ENCODE peak calls at places on chromosomes 6 and 20, in five cellular contexts. U is uterus, Z is K562, D is HCT116, H is body of pancreas. W is an unnamed sample.

GRCh38 chr6:106281661-106282060 is 43.9 kb downstream of the ATG5 start:
- DNase-seq in H (no peak), U (no peak), Z (no peak), D (no peak), W (no peak)

GRCh38 chr20:17437251-17437650 is 93.9 kb downstream of the BFSP1 start:
- DNase-seq in H (no peak), Z (no peak), D (no peak), U (no peak), W (no peak)

GRCh38 chr6:143270026-143270425 is 180.5 kb downstream of the ADAT2 start:
- DNase-seq in D (no peak), U (no peak), Z (no peak), H (no peak), W (no peak)

GRCh38 chr20:44714701-44715494 is at the start of gene CCN5:
- DNase-seq in H (peak; percentile 87), Z (peak; percentile 44), U (peak; percentile 74), D (peak; percentile 32), W (peak; percentile 79)

GRCh38 chr20:56710577-56711465 is 81.7 kb downstream of the TFAP2C start:
- DNase-seq in D (peak; percentile 6), H (no peak), Z (no peak), U (no peak), W (peak; percentile 31)

GRCh38 chr20:13844296-13844695 is 59.5 kb downstream of the NDUFAF5 start:
- DNase-seq in D (no peak), U (no peak), H (no peak), Z (no peak), W (no peak)

GRCh38 chr6:136592930-136593673 is 42.9 kb upstream of the MAP7 start:
- DNase-seq in Z (no peak), D (no peak), U (no peak), H (no peak), W (no peak)

GRCh38 chr6:118719351-118720124 is 68.1 kb upstream of the CEP85L start:
- DNase-seq in U (no peak), D (no peak), Z (no peak), H (no peak), W (no peak)

GRCh38 chr6:144311361-144311760 is 26.2 kb downstream of the UTRN start:
- DNase-seq in Z (no peak), U (no peak), D (no peak), H (no peak), W (no peak)

GRCh38 chr6:56437171-56437900 is 190.0 kb upstream of the COL21A1 start:
- DNase-seq in U (no peak), H (no peak), D (no peak), Z (no peak), W (no peak)

GRCh38 chr6:44499609-44500008 is 112.1 kb downstream of the CDC5L start:
- DNase-seq in D (no peak), Z (no peak), U (no peak), H (no peak), W (no peak)

GRCh38 chr20:11411765-11412164 is 505.9 kb upstream of the BTBD3 start:
- DNase-seq in U (no peak), Z (no peak), H (no peak), D (no peak), W (no peak)

GRCh38 chr6:150934380-150934779 is 68.9 kb downstream of the MTHFD1L start:
- DNase-seq in U (no peak), H (no peak), Z (no peak), D (no peak), W (no peak)

GRCh38 chr20:9441948-9442347 is 72.4 kb upstream of the LAMP5 start:
- DNase-seq in D (no peak), H (no peak), U (no peak), Z (no peak), W (no peak)

GRCh38 chr20:23856736-23857135 is 22.8 kb downstream of the CST5 start:
- DNase-seq in H (no peak), U (no peak), Z (no peak), D (no peak), W (no peak)

DNA sequence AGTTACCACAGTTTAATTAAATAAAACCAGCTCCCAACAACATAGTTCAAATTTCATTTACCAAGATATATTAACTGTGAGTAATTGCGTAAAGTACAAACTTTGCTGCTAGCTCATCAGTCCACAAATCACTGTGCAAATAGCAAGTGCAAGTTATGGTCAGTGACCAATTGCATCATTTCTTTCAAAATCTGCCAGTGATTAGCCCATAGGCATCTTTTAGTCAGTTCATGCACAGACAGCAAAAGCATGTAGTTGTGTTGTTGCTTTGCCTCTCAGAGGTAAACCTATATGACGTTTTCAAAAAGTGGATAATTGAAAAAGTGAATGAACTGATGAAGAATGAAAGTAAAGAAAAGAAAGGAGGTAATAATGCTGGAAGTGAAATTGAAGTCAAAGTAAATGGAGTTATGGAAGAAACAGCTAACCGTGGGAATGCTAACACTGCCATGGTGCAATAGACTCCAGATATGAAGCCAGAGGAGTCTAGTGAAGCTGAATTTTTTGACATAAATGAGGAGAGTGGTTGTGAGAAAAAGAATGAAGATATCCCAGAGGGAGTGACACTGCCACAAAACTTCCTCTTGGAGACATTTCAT is 36.5 kb downstream of the ENPP1 start:
- DNase-seq in H (peak; percentile 17), Z (no peak), U (no peak), D (no peak), W (no peak)
- TF ChIP-seq POLR2A in H (no peak), Z (no peak), U (no peak), D (no peak), W (no peak)

GRCh38 chr20:20603339-20603990 is 109.0 kb downstream of the RALGAPA2 start:
- DNase-seq in U (no peak), H (no peak), D (no peak), Z (no peak), W (no peak)
- TF ChIP-seq POLR2A in U (no peak), H (no peak), D (no peak), Z (no peak), W (no peak)

GRCh38 chr6:13487122-13488014 is at the start of gene GFOD1:
- DNase-seq in H (peak; percentile 80), Z (peak; percentile 98), D (peak; percentile 42), U (peak; percentile 78), W (peak; percentile 96)
- TF ChIP-seq POLR2A in H (peak; percentile 69), Z (peak; percentile 75), D (peak; percentile 33), U (peak; percentile 76), W (peak; percentile 94)

DNA sequence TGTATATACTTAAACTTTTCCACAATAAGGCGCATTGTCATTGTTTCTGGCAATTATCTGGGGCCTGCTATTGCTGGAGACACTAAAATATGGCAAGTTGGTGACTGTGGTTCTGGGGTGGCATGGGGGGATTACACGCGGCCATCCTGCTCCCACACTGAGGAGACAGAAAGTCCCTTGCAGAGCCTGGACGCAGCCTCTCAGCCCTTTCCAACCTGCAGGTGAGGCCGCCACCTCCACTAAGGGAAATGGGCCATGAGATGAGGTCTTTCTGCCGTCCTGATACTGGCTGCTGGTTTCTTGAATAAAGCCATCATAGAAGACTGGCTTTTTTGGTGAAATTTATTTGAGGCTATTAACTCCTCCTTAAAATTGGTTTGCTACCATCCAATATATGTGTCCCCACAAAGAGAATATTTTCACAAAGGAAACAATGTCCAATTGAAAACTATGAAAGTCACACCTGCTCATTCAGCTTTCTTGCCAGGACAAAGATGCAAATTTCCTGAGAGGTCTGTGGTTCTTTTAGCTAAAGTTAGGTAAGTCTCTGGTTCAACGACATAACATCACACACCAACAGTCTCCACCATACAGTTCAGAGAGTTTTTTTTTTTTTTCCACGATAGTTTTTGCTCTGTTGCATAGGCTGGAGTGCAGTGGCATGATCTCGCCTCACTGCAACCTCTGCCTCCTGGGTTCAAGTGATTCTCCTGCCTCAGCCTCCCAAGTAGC is 13.0 kb downstream of the TXNDC5 start:
- DNase-seq in Z (no peak), H (no peak), U (no peak), D (no peak), W (no peak)
- TF ChIP-seq POLR2A in Z (peak; percentile 15), H (no peak), U (no peak), D (no peak), W (no peak)

GRCh38 chr6:139028658-139029469 is at the start of gene ABRACL:
- DNase-seq in H (peak; percentile 69), D (peak; percentile 56), U (peak; percentile 63), Z (peak; percentile 65), W (peak; percentile 28)
- TF ChIP-seq POLR2A in H (peak; percentile 71), D (peak; percentile 40), U (no peak), Z (no peak), W (peak; percentile 44)

DNA sequence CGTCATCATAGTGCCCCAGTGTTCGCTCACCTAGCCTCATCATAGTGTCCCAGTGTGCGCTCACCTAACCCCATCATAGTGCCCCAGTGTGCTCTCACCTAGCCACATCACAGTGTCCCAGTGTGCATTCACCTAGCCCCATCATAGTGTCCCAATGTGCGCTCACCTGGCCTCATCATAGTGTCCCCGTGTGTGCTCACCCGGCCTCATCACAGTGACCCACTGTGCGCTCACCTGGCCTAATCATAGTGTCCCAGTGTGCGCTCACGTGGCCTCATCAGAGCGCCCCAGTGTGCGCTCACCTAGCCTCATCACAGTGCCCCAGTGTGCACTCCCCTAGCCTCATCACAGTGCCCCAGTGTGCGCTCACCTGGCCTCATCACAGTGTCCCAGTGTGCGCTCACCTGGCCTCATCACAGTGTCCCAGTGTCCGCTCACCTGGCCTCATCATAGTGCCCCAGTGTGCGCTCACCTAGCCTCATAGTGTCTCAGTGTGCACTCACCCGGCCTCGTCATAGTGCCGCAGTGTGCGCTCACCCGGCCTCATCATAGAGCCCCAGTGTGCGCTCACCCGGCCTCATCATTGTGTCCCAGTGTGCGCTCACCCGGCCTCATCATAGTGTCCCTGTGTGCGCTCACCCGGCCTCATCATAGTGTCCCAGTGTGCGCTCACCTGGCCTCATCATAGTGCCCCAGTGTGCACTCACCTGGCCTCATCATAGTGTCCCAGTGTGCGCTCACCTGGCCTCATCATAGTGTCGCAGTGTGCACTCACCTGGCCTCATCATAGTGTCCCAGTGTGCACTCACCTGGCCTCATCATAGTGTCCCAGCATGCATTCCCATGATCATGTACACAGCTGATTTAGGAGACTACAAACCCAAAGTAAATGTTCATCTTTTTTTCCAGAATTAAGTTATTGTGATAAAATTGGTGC is 9.5 kb downstream of the TMEM242 start:
- DNase-seq in H (no peak), U (no peak), Z (no peak), D (no peak), W (no peak)
- TF ChIP-seq POLR2A in H (no peak), U (no peak), Z (no peak), D (no peak), W (no peak)

DNA sequence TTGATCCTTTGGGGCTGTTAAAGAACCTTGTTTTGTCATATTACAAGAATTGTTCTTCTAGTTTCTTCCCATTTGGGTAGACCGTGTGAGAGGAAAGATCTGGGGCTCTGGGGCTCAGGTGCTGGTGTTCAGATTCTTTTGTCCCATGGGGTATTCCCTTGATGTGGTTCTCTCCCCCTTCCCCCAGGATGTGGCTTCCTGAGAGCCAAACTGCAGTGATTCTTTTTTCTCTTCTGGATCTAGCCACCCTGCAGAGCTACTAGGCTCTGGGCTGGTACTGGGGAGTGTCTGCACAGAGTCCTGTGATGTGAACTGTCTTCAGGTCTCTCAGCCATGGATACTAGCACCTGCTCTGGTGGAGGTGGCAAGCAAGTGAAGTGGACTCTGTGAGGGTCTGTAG is 480.5 kb upstream of the MAN1A1 start:
- DNase-seq in D (no peak), Z (no peak), U (no peak), H (no peak), W (no peak)
- TF ChIP-seq POLR2A in D (no peak), Z (no peak), U (no peak), H (no peak), W (no peak)

GRCh38 chr20:31514154-31515071 is at the start of gene HM13:
- DNase-seq in D (peak; percentile 88), U (peak; percentile 92), H (peak; percentile 95), Z (peak; percentile 97), W (peak; percentile 87)
- TF ChIP-seq POLR2A in D (peak; percentile 95), U (peak; percentile 60), H (peak; percentile 96), Z (peak; percentile 90), W (peak; percentile 99)